ENCODE peak calls at places on chromosomes 16 and 17, in six cellular contexts. One of them, this sample, is unnamed.

GRCh38 chr17:28745052-28745776 is 1.4 kb downstream of the TRAF4 start:
- DNase-seq in BE2C: peak
- DNase-seq in tibial nerve: peak
- DNase-seq in kidney: peak
- DNase-seq in neuronal stem cell: peak
- DNase-seq in tibial artery: no peak
- DNase-seq in this sample: no peak

GRCh38 chr17:66910651-66911285 is 53.7 kb upstream of the CACNG4 start:
- DNase-seq in BE2C: no peak
- DNase-seq in tibial nerve: no peak
- DNase-seq in kidney: no peak
- DNase-seq in neuronal stem cell: no peak
- DNase-seq in tibial artery: no peak
- DNase-seq in this sample: no peak

GRCh38 chr17:37744961-37745800 is at the start of gene HNF1B:
- DNase-seq in BE2C: no peak
- DNase-seq in tibial nerve: no peak
- DNase-seq in kidney: peak
- DNase-seq in neuronal stem cell: no peak
- DNase-seq in tibial artery: no peak
- DNase-seq in this sample: no peak

GRCh38 chr16:90057738-90058173 is 19.4 kb downstream of the PRDM7 start:
- DNase-seq in BE2C: no peak
- DNase-seq in tibial nerve: no peak
- DNase-seq in kidney: no peak
- DNase-seq in neuronal stem cell: no peak
- DNase-seq in tibial artery: no peak
- DNase-seq in this sample: peak

GRCh38 chr16:8372141-8372540 is 218.2 kb downstream of the TMEM114 start:
- DNase-seq in BE2C: no peak
- DNase-seq in tibial nerve: no peak
- DNase-seq in kidney: no peak
- DNase-seq in neuronal stem cell: no peak
- DNase-seq in tibial artery: no peak
- DNase-seq in this sample: no peak

GRCh38 chr16:88665148-88665547 is 2.3 kb upstream of the MVD start:
- DNase-seq in BE2C: no peak
- DNase-seq in tibial nerve: no peak
- DNase-seq in kidney: no peak
- DNase-seq in neuronal stem cell: no peak
- DNase-seq in tibial artery: no peak
- DNase-seq in this sample: no peak

GRCh38 chr17:59638553-59638952 is 18.9 kb downstream of the CLTC start:
- DNase-seq in BE2C: no peak
- DNase-seq in tibial nerve: no peak
- DNase-seq in kidney: no peak
- DNase-seq in neuronal stem cell: no peak
- DNase-seq in tibial artery: no peak
- DNase-seq in this sample: no peak

GRCh38 chr17:63675607-63676539 is 24.1 kb downstream of the LIMD2 start:
- DNase-seq in BE2C: peak
- DNase-seq in tibial nerve: peak
- DNase-seq in kidney: peak
- DNase-seq in neuronal stem cell: no peak
- DNase-seq in tibial artery: peak
- DNase-seq in this sample: peak

GRCh38 chr16:2719328-2720062 is 529 bp downstream of the PRSS27 start:
- DNase-seq in BE2C: peak
- DNase-seq in tibial nerve: no peak
- DNase-seq in kidney: peak
- DNase-seq in neuronal stem cell: no peak
- DNase-seq in tibial artery: no peak
- DNase-seq in this sample: no peak

GRCh38 chr16:89409161-89409711 is 81.1 kb downstream of the ANKRD11 start:
- DNase-seq in BE2C: no peak
- DNase-seq in tibial nerve: no peak
- DNase-seq in kidney: peak
- DNase-seq in neuronal stem cell: no peak
- DNase-seq in tibial artery: no peak
- DNase-seq in this sample: no peak

GRCh38 chr16:10122026-10122425 is 60.2 kb downstream of the GRIN2A start:
- DNase-seq in BE2C: no peak
- DNase-seq in tibial nerve: no peak
- DNase-seq in kidney: no peak
- DNase-seq in neuronal stem cell: no peak
- DNase-seq in tibial artery: no peak
- DNase-seq in this sample: no peak

GRCh38 chr16:57258910-57259475 is 13.9 kb downstream of the ARL2BP start:
- DNase-seq in BE2C: no peak
- DNase-seq in tibial nerve: no peak
- DNase-seq in kidney: no peak
- DNase-seq in neuronal stem cell: no peak
- DNase-seq in tibial artery: no peak
- DNase-seq in this sample: no peak

GRCh38 chr16:14405611-14406537 is 224.2 kb downstream of the PARN start:
- DNase-seq in BE2C: peak
- DNase-seq in tibial nerve: no peak
- DNase-seq in kidney: no peak
- DNase-seq in neuronal stem cell: peak
- DNase-seq in tibial artery: peak
- DNase-seq in this sample: no peak

GRCh38 chr17:2954898-2955445 is 108.4 kb downstream of the OR1D5 start:
- DNase-seq in BE2C: no peak
- DNase-seq in tibial nerve: no peak
- DNase-seq in kidney: no peak
- DNase-seq in neuronal stem cell: no peak
- DNase-seq in tibial artery: no peak
- DNase-seq in this sample: peak

GRCh38 chr17:79789943-79790804 is 6.7 kb downstream of the CBX8 start:
- DNase-seq in BE2C: peak
- DNase-seq in tibial nerve: no peak
- DNase-seq in kidney: peak
- DNase-seq in neuronal stem cell: no peak
- DNase-seq in tibial artery: no peak
- DNase-seq in this sample: no peak

GRCh38 chr17:32659419-32659842 is 172.6 kb downstream of the CDK5R1 start:
- DNase-seq in BE2C: peak
- DNase-seq in tibial nerve: peak
- DNase-seq in kidney: no peak
- DNase-seq in neuronal stem cell: peak
- DNase-seq in tibial artery: peak
- DNase-seq in this sample: peak

GRCh38 chr17:1177099-1177996 is 2.4 kb downstream of the ABR start:
- DNase-seq in BE2C: no peak
- DNase-seq in tibial nerve: no peak
- DNase-seq in kidney: no peak
- DNase-seq in neuronal stem cell: no peak
- DNase-seq in tibial artery: no peak
- DNase-seq in this sample: no peak

GRCh38 chr17:76078859-76079576 is at the start of gene ZACN:
- DNase-seq in BE2C: no peak
- DNase-seq in tibial nerve: no peak
- DNase-seq in kidney: peak
- DNase-seq in neuronal stem cell: no peak
- DNase-seq in tibial artery: no peak
- DNase-seq in this sample: no peak

GRCh38 chr16:56793504-56793903 is 63.6 kb downstream of the NUP93 start:
- DNase-seq in BE2C: peak
- DNase-seq in tibial nerve: no peak
- DNase-seq in kidney: no peak
- DNase-seq in neuronal stem cell: no peak
- DNase-seq in tibial artery: no peak
- DNase-seq in this sample: no peak

GRCh38 chr16:89410794-89411309 is 79.5 kb downstream of the ANKRD11 start:
- DNase-seq in BE2C: peak
- DNase-seq in tibial nerve: peak
- DNase-seq in kidney: peak
- DNase-seq in neuronal stem cell: no peak
- DNase-seq in tibial artery: peak
- DNase-seq in this sample: no peak

GRCh38 chr16:46859719-46860152 is 24.4 kb upstream of the GPT2 start:
- DNase-seq in BE2C: no peak
- DNase-seq in tibial nerve: no peak
- DNase-seq in kidney: no peak
- DNase-seq in neuronal stem cell: no peak
- DNase-seq in tibial artery: no peak
- DNase-seq in this sample: peak

GRCh38 chr16:74748710-74749073 is 25.9 kb downstream of the FA2H start:
- DNase-seq in BE2C: no peak
- DNase-seq in tibial nerve: no peak
- DNase-seq in kidney: no peak
- DNase-seq in neuronal stem cell: no peak
- DNase-seq in tibial artery: no peak
- DNase-seq in this sample: no peak

GRCh38 chr17:71792966-71793365 is 327.9 kb upstream of the SOX9 start:
- DNase-seq in BE2C: no peak
- DNase-seq in tibial nerve: no peak
- DNase-seq in kidney: no peak
- DNase-seq in neuronal stem cell: no peak
- DNase-seq in tibial artery: no peak
- DNase-seq in this sample: no peak

GRCh38 chr16:81155769-81156168 is 59.6 kb upstream of the GCSH start:
- DNase-seq in BE2C: no peak
- DNase-seq in tibial nerve: no peak
- DNase-seq in kidney: no peak
- DNase-seq in neuronal stem cell: no peak
- DNase-seq in tibial artery: no peak
- DNase-seq in this sample: no peak

GRCh38 chr17:80104321-80104955 is 3.1 kb downstream of the GAA start:
- DNase-seq in BE2C: peak
- DNase-seq in tibial nerve: no peak
- DNase-seq in kidney: peak
- DNase-seq in neuronal stem cell: no peak
- DNase-seq in tibial artery: no peak
- DNase-seq in this sample: no peak

GRCh38 chr17:44198721-44199552 is 747 bp downstream of the ATXN7L3 start:
- DNase-seq in BE2C: peak
- DNase-seq in tibial nerve: no peak
- DNase-seq in kidney: peak
- DNase-seq in neuronal stem cell: peak
- DNase-seq in tibial artery: peak
- DNase-seq in this sample: no peak

GRCh38 chr17:82143333-82143732 is 45.3 kb upstream of the FASN start:
- DNase-seq in BE2C: no peak
- DNase-seq in tibial nerve: no peak
- DNase-seq in kidney: peak
- DNase-seq in neuronal stem cell: no peak
- DNase-seq in tibial artery: no peak
- DNase-seq in this sample: no peak

GRCh38 chr17:76726766-76727718 is at the start of gene METTL23:
- DNase-seq in BE2C: peak
- DNase-seq in tibial nerve: peak
- DNase-seq in kidney: peak
- DNase-seq in neuronal stem cell: peak
- DNase-seq in tibial artery: peak
- DNase-seq in this sample: no peak

DNA sequence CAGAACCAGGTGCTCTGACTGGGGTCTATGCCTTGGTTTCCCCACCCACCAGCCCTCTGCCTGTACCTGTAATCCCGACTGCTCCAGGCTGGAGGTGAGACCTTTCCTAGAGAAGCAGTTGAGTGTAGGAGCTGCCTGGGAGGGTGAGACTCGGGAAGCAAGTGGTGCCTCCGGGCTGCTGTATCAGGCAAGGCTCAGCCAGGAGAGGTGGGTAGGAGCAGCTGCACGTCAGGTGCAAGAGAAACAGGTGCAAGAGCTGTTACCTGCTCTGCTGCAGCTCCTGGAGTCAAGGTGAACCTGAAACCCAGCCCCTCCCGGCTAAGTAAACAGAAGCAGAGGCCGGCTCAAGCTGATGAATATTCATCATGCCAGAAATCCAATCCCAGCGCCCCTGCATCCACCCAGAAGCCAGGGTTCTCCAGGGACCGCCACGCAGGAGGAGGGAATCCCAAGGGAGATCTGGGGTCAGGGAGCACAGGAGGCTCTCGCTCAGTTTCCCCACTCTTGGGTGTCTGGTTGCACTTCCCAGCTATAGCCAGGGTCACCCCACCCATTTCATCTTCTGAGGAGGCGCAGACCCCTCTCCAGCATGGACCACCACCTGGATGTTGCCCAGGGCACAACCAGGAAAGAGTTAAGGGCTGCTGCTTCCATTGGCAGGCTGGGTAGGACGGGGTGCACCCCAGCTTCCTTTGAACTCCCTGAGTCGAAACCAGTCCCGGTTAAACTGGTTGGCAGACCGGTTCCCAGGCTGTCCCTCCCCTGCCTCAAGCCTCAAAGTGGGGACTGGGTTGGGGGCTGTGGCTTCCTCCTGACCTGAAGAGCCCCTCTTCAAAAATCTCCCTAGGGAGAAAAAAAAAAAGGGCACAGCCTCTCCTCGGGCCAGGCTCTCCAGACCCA is at the start of gene PRR15L:
- DNase-seq in BE2C: no peak
- DNase-seq in tibial nerve: no peak
- DNase-seq in kidney: peak
- DNase-seq in neuronal stem cell: no peak
- DNase-seq in tibial artery: no peak
- DNase-seq in this sample: no peak
- H3K4me3 ChIP-seq in BE2C: no peak
- H3K4me3 ChIP-seq in tibial nerve: peak
- H3K4me3 ChIP-seq in kidney: peak
- H3K4me3 ChIP-seq in neuronal stem cell: no peak
- H3K4me3 ChIP-seq in tibial artery: no peak
- H3K4me3 ChIP-seq in this sample: no peak

GRCh38 chr16:53098526-53099317 is 43.9 kb downstream of the CHD9 start:
- DNase-seq in BE2C: peak
- DNase-seq in tibial nerve: peak
- DNase-seq in kidney: peak
- DNase-seq in neuronal stem cell: peak
- DNase-seq in tibial artery: peak
- DNase-seq in this sample: no peak
- H3K4me3 ChIP-seq in BE2C: peak
- H3K4me3 ChIP-seq in tibial nerve: peak
- H3K4me3 ChIP-seq in kidney: peak
- H3K4me3 ChIP-seq in neuronal stem cell: no peak
- H3K4me3 ChIP-seq in tibial artery: peak
- H3K4me3 ChIP-seq in this sample: no peak

DNA sequence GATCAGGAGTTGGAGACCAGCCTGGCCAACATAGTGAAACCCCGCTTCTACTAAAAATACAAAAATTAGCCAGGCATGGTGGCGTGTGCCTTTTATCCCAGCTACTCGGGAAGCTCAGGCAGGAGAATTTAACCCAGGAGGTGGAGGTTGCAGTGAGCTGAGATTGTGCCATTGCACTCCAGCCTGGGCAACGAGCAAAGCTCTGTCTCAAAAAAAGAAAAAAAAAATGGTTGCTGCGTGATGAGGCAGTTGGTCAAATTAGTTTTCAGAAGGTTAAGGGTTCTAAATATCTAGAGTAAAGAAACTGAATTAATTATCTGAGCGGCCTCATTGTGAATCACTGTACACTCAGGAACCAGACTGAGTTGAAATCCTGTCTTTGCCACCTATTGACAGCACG is 3.5 kb upstream of the CD68 start:
- DNase-seq in BE2C: no peak
- DNase-seq in tibial nerve: no peak
- DNase-seq in kidney: no peak
- DNase-seq in neuronal stem cell: no peak
- DNase-seq in tibial artery: no peak
- DNase-seq in this sample: no peak
- H3K4me3 ChIP-seq in BE2C: no peak
- H3K4me3 ChIP-seq in tibial nerve: no peak
- H3K4me3 ChIP-seq in kidney: no peak
- H3K4me3 ChIP-seq in neuronal stem cell: no peak
- H3K4me3 ChIP-seq in tibial artery: no peak
- H3K4me3 ChIP-seq in this sample: no peak

GRCh38 chr16:560221-560700 is at the start of gene PRR35:
- DNase-seq in BE2C: no peak
- DNase-seq in tibial nerve: no peak
- DNase-seq in kidney: no peak
- DNase-seq in neuronal stem cell: no peak
- DNase-seq in tibial artery: no peak
- DNase-seq in this sample: no peak
- H3K4me3 ChIP-seq in BE2C: no peak
- H3K4me3 ChIP-seq in tibial nerve: no peak
- H3K4me3 ChIP-seq in kidney: no peak
- H3K4me3 ChIP-seq in neuronal stem cell: peak
- H3K4me3 ChIP-seq in tibial artery: no peak
- H3K4me3 ChIP-seq in this sample: no peak

This sample was measured in HCT116.